ENCODE peak calls at places on chromosomes 11 and 22, in eight cellular contexts. J is HFF-Myc; L is MV-4-11; O is EL; W is CD8-positive, alpha-beta memory T cell; N is activated naive CD8-positive, alpha-beta T cell treated with anti-CD3 and anti-CD28 coated beads for 36 hours; M is activated CD4-positive, CD25-positive, alpha-beta regulatory T cell; S is IMR-90. Y is an unnamed sample.

GRCh38 chr22:22070371-22070824 is 87.8 kb upstream of the TOP3B start:
- DNase-seq in J (no peak), S (no peak), W (no peak), N (no peak), O (no peak), M (no peak), L (no peak), Y (no peak)

GRCh38 chr11:32775908-32776307 is 18.6 kb downstream of the CCDC73 start:
- DNase-seq in J (no peak), O (no peak), S (no peak), M (no peak), N (no peak), W (no peak), L (no peak), Y (no peak)

GRCh38 chr11:2583605-2583958 is 116.2 kb downstream of the KCNQ1OT1 start:
- DNase-seq in W (no peak), N (no peak), L (no peak), O (no peak), J (no peak), S (no peak), M (no peak), Y (no peak)

GRCh38 chr11:134228625-134229024 is 4.2 kb downstream of the VPS26B start:
- DNase-seq in L (no peak), J (peak; percentile 27), W (peak; percentile 28), M (no peak), S (no peak), N (peak; percentile 31), O (peak; percentile 80), Y (no peak)

GRCh38 chr22:30127749-30128166 is 47.5 kb downstream of the HORMAD2 start:
- DNase-seq in S (peak; percentile 89), W (no peak), N (no peak), M (no peak), J (no peak), L (peak; percentile 75), O (peak; percentile 70), Y (no peak)

GRCh38 chr11:117232022-117232878 is at the start of the genes PCSK7 and RNF214:
- DNase-seq in L (peak; percentile 65), N (peak; percentile 84), O (peak; percentile 75), M (peak; percentile 48), J (peak; percentile 12), S (peak; percentile 61), W (peak; percentile 76), Y (peak; percentile 73)

GRCh38 chr11:118882489-118882888 is 1.2 kb upstream of the CXCR5 start:
- DNase-seq in S (no peak), J (no peak), N (no peak), W (no peak), M (no peak), L (peak; percentile 96), O (no peak), Y (no peak)

GRCh38 chr11:103633037-103633788 is 403.2 kb upstream of the DDI1 start:
- DNase-seq in O (peak; percentile 89), N (no peak), S (peak; percentile 59), L (no peak), W (no peak), J (no peak), M (no peak), Y (peak; percentile 25)

GRCh38 chr11:65640483-65641207 is 2.7 kb downstream of the SIPA1 start:
- DNase-seq in L (peak; percentile 88), W (peak; percentile 55), O (no peak), M (no peak), S (no peak), N (peak; percentile 44), J (no peak), Y (no peak)